ENCODE peak calls at places on chromosomes 7 and 10, in six cellular contexts. M, O, D, N, V and H are unnamed samples.

GRCh38 chr10:6102128-6102527 is 13.3 kb downstream of the RBM17 start:
- DNase-seq in M (no peak), O (no peak), V (no peak), N (no peak), D (no peak), H (no peak)

GRCh38 chr10:101380353-101381017 is 26.5 kb downstream of the BTRC start:
- DNase-seq in V (no peak), N (no peak), D (no peak), O (no peak), M (no peak), H (no peak)

GRCh38 chr10:97765201-97765600 is 6.6 kb downstream of the SFRP5 start:
- DNase-seq in D (no peak), N (no peak), O (no peak), V (no peak), M (no peak), H (no peak)

GRCh38 chr7:26686448-26686981 is 177.9 kb downstream of the SKAP2 start:
- DNase-seq in D (peak), V (peak), N (no peak), O (no peak), M (no peak), H (no peak)

GRCh38 chr10:130750441-130750840 is 561.1 kb downstream of the TCERG1L start:
- DNase-seq in M (no peak), V (no peak), N (no peak), O (no peak), D (no peak), H (peak)

GRCh38 chr10:110822065-110822707 is 49.5 kb upstream of the PDCD4 start:
- DNase-seq in O (no peak), V (no peak), M (no peak), D (no peak), N (no peak), H (no peak)

GRCh38 chr7:24601600-24601999 is 28.3 kb downstream of the PALS2 start:
- DNase-seq in M (no peak), N (no peak), V (no peak), O (no peak), D (no peak), H (no peak)

GRCh38 chr10:45420453-45421192 is 46.6 kb downstream of the ALOX5 start:
- DNase-seq in M (peak), O (peak), D (peak), V (peak), N (peak), H (peak)

GRCh38 chr10:3468919-3469638 is 296.5 kb upstream of the PITRM1 start:
- DNase-seq in N (no peak), D (no peak), O (no peak), M (peak), V (peak), H (peak)

GRCh38 chr10:129605266-129605985 is 138.4 kb downstream of the MGMT start:
- DNase-seq in V (peak), N (no peak), O (no peak), M (no peak), D (no peak), H (no peak)

GRCh38 chr7:137142376-137142775 is 201.2 kb downstream of the PTN start:
- DNase-seq in D (no peak), O (no peak), N (no peak), V (peak), M (no peak), H (no peak)

GRCh38 chr7:135670179-135670578 is 7.9 kb downstream of the STMP1 start:
- DNase-seq in M (no peak), V (peak), N (no peak), D (no peak), O (no peak), H (no peak)

GRCh38 chr10:97762056-97762455 is 9.7 kb downstream of the SFRP5 start:
- DNase-seq in D (no peak), O (no peak), V (no peak), N (no peak), M (no peak), H (no peak)

GRCh38 chr10:69801434-69802315 is at the start of gene COL13A1:
- DNase-seq in M (peak), D (peak), O (no peak), N (no peak), V (peak), H (peak)

GRCh38 chr7:91883676-91884362 is 3.3 kb upstream of the MTERF1 start:
- DNase-seq in O (no peak), V (no peak), N (no peak), M (no peak), D (no peak), H (no peak)

GRCh38 chr10:132076578-132077081 is 10.9 kb downstream of the JAKMIP3 start:
- DNase-seq in N (no peak), V (no peak), O (no peak), D (no peak), M (no peak), H (peak)

GRCh38 chr7:137754076-137754851 is 92.5 kb downstream of the DGKI start:
- DNase-seq in V (peak), D (no peak), M (no peak), N (no peak), O (no peak), H (no peak)

GRCh38 chr7:151435103-151435916 is 4.6 kb downstream of the CRYGN start:
- DNase-seq in V (no peak), O (no peak), M (no peak), N (no peak), D (no peak), H (no peak)

GRCh38 chr10:6347391-6347951 is 144.7 kb downstream of the PFKFB3 start:
- DNase-seq in D (no peak), O (no peak), N (no peak), M (no peak), V (peak), H (no peak)

GRCh38 chr10:97479939-97480338 is 18.3 kb downstream of the MMS19 start:
- DNase-seq in V (no peak), M (no peak), N (no peak), O (no peak), D (no peak), H (no peak)

GRCh38 chr7:2637505-2638223 is 5.9 kb downstream of the TTYH3 start:
- DNase-seq in V (no peak), D (no peak), O (peak), M (peak), N (no peak), H (peak)

GRCh38 chr7:27159278-27160146 is 3.0 kb upstream of the HOXA7 start:
- DNase-seq in O (peak), V (no peak), N (no peak), D (no peak), M (no peak), H (peak)

GRCh38 chr10:4894335-4894734 is 68.3 kb downstream of the AKR1E2 start:
- DNase-seq in M (no peak), D (no peak), N (no peak), V (no peak), O (no peak), H (no peak)

GRCh38 chr10:42942279-42942932 is 134.5 kb upstream of the RET start:
- DNase-seq in V (no peak), D (no peak), O (no peak), M (no peak), N (peak), H (no peak)

GRCh38 chr7:17524746-17525145 is 226.3 kb downstream of the AHR start:
- DNase-seq in M (no peak), D (no peak), V (peak), O (no peak), N (no peak), H (no peak)

GRCh38 chr10:48759113-48759901 is 74.6 kb downstream of the WDFY4 start:
- DNase-seq in M (no peak), N (no peak), O (no peak), D (no peak), V (no peak), H (no peak)

GRCh38 chr7:24319209-24319608 is 35.2 kb downstream of the NPY start:
- DNase-seq in D (no peak), M (no peak), V (no peak), N (no peak), O (no peak), H (no peak)

GRCh38 chr7:101733713-101734475 is 83.5 kb upstream of the CUX1 start:
- DNase-seq in N (peak), O (no peak), D (peak), V (peak), M (peak), H (no peak)

GRCh38 chr10:5588603-5589002 is 63.8 kb downstream of the CALML3 start:
- DNase-seq in V (no peak), N (no peak), M (no peak), O (no peak), D (no peak), H (no peak)

GRCh38 chr7:4683884-4684565 is 1.9 kb downstream of the FOXK1 start:
- DNase-seq in M (peak), D (peak), O (no peak), V (peak), N (peak), H (peak)
- H3K4me3 ChIP-seq in M (peak), D (peak), O (peak), V (peak), N (peak), H (peak)

DNA sequence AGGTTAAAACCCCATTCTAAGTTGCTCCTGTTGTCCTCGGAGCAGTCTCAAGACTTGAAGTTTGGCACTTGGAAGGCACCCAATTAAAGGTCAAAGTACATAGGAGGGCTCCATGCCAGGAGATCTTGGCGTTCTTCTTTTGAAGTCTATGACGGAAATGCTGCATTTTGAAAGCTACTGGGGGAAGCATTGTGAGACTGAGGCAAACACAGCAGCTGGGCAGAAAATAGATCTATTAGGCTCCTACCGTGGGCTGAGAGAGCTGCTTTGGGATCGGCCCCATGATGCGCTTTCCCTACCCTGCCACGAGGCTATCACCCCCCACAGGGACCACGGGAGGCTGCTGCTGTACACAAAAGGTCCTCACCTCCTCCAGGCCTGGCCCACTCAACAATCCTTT is 20.0 kb downstream of the KIAA1549 start:
- DNase-seq in V (no peak), D (no peak), M (no peak), N (peak), O (no peak), H (no peak)
- TF ChIP-seq POLR2A in V (no peak), D (no peak), M (no peak), N (no peak), O (no peak), H (no peak)

GRCh38 chr10:17290226-17290625 is 62.2 kb downstream of the VIM start:
- DNase-seq in O (no peak), N (no peak), V (peak), D (peak), M (no peak), H (no peak)
- TF ChIP-seq CTCF in O (no peak), N (no peak), V (peak), D (peak), M (no peak), H (no peak)

DNA sequence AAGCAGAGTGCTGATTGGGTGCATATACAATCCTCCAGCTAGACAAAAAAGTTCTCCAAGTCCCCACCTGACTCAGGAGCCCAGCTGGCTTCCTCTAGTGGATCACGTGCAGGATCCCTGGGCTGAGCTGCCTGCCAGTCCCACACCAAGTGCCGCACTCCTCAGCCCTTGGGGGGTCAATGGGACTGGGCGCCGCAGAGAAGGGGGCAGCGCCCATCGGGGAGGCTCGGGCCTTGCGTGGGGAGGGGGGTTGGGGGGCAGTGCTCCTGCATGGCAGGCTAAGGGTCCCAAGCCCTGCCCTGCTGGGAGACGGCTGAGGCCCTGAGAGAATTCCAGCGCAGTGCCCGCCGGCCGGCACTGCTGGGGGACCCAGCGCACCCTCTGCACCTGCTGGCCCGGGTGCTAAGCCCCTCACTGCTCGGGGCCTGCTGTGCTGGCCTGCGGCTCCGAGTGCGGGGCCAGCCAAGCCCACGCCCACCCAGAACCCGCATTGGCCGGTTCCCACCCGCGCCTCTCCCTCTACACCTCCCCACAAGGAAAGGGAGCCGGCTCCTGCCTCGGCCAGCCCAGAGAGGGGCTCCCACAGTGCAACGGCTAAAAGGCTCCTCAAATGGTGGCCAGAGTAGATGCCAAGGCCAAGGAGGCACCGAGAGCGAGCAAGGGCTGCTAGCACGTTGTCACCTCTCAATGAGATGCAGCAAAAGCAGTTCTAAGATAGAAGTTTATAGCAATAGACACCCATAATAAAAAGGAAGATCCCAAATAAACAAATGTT is 274.3 kb upstream of the LRRTM3 start:
- DNase-seq in M (no peak), V (no peak), O (no peak), D (no peak), N (no peak), H (no peak)
- H3K4me3 ChIP-seq in M (no peak), V (no peak), O (no peak), D (no peak), N (no peak), H (no peak)

DNA sequence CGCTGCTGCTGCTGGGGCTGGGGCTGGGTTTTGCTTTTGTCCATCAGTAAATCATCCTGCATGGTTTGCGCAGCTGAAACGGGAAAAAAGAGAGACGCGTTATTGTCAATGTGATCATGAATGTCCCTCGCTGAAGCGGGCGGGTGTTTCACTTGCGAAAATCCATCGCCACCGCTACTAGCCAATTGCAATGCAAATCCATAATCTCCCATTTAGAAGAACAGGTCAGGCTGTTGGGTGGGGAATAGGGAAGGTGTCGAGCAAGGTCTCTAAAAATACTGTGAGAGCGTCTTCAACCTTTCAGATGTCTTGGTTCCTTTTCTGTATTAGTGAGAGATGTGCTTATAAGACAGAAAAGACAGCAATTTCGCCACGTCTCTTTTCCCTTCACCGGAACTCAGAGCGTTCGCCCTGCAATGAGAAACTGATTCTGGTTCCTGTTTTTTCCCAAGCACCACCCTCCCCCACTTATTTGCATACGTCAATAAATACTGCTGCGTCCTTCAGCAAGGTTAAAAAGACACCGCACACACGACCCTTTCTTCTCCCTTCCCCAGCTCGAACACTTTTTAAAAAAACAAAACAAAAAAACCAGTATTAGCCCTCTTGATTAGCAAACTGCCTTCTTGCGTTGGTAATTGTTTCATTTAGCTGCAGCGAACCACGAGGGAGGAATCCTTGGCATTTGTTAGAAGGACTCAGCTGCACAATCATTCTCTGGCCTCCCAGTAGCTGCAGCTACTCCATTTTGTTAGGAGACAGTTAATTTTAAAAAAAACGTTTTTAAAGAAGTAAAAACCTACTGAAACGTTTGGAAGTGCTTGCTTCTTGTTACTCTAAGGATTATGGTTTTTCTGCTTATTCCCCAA is 50.4 kb downstream of the CPEB3 start:
- DNase-seq in O (peak), D (peak), N (peak), V (peak), M (peak), H (peak)
- TF ChIP-seq POLR2A in O (peak), D (no peak), N (no peak), V (no peak), M (no peak), H (no peak)

GRCh38 chr10:73646598-73647041 is 5.3 kb upstream of the MYOZ1 start:
- DNase-seq in N (no peak), O (no peak), M (no peak), D (no peak), V (no peak), H (no peak)

GRCh38 chr10:73648252-73648651 is 7.0 kb upstream of the MYOZ1 start:
- DNase-seq in N (no peak), V (no peak), O (no peak), D (no peak), M (peak), H (no peak)

GRCh38 chr10:73647875-73648228 is 6.6 kb upstream of the MYOZ1 start:
- DNase-seq in V (no peak), M (no peak), D (no peak), N (no peak), O (no peak), H (no peak)

GRCh38 chr10:73648975-73649829 is 6.6 kb downstream of the SYNPO2L start:
- DNase-seq in O (no peak), V (peak), N (no peak), D (peak), M (no peak), H (no peak)

DNA sequence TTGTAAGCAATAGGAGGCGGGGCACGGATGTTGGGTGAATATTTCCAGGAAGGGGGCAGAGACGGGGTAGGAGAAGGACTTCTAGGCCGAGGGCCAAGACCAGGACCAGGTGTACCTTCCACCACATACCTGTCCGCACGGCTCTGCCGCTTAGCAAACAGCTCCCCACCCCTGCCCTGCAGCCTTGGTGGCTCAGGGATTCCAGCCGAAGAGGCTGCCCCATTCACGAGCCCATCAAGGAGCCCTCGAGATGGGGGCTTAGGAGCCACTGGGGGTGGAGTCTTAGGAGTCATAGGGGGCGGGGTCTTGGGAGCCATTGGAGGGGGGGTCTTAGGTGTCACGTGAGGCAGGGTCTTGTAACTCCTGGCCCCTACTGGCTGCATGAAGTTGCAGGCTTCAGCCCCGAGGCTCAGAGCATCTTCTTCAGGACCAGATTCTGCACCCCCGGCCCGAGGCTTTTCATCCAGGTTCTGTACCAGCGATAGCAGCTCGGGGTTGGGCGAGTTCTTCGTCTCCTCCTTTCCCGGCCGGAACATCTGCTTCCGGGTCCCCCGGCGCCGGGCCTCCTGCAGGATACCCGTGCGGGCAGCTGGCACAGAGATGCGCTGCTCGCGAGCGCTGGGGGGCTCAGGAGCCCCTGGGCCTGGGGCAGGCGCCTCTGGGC is 6.1 kb upstream of the MYOZ1 start:
- DNase-seq in D (no peak), N (peak), O (peak), M (peak), V (no peak), H (peak)
- TF ChIP-seq CTCF in D (no peak), N (no peak), O (no peak), M (no peak), V (no peak), H (no peak)

GRCh38 chr10:123222832-123223231 is 68.6 kb downstream of the BUB3 start:
- DNase-seq in V (no peak), O (no peak), D (no peak), M (no peak), N (no peak), H (no peak)
- H3K4me3 ChIP-seq in V (no peak), O (no peak), D (no peak), M (no peak), N (no peak), H (no peak)

GRCh38 chr10:121928528-121928884 is 675 bp upstream of the ATE1 start:
- DNase-seq in V (peak), N (peak), O (no peak), M (no peak), D (no peak), H (no peak)

GRCh38 chr10:121926157-121926556 is 1.7 kb downstream of the ATE1 start:
- DNase-seq in O (no peak), D (no peak), N (no peak), M (no peak), V (no peak), H (no peak)

GRCh38 chr10:121927361-121927840 is 430 bp downstream of the ATE1 start:
- DNase-seq in D (peak), O (no peak), M (peak), N (peak), V (peak), H (peak)

GRCh38 chr10:121926669-121927360 is 1.0 kb downstream of the ATE1 start:
- DNase-seq in M (no peak), D (no peak), O (no peak), N (no peak), V (no peak), H (no peak)

GRCh38 chr10:121927841-121928527 is at the start of gene ATE1:
- DNase-seq in V (peak), M (peak), N (peak), O (peak), D (peak), H (peak)
- TF ChIP-seq POLR2A in V (peak), M (no peak), N (no peak), O (no peak), D (peak), H (no peak)

DNA sequence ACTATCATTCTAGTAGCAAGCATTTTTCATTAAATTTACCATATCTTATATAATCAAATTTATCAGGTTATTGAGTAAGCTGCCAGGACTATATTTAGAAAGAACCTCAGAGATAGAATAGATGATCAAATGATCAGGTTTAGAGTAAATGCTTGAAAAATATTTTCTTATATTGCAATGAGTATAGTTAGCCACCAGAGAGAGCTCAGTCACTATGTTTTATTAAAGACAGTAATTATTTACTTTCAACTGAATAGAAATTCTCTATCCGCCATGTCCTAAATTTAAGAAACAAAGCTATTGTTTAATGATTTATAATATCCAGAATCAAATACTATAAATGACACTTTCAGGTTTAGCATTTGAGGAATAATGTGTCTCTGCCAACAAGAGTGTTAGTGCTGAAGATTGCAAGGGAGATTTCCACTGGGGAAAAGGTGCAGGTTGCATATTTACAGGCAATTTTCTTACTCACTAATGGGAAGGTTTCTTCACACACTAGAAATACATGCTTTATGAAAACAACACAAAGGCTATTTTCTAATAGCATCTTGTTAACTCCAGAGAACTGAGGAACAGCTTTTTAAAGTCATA is 184.7 kb downstream of the DGKB start:
- DNase-seq in D (no peak), O (no peak), M (no peak), V (peak), N (no peak), H (no peak)
- TF ChIP-seq CTCF in D (no peak), O (peak), M (peak), V (peak), N (no peak), H (no peak)

GRCh38 chr10:114228156-114228555 is 10.9 kb upstream of the VWA2 start:
- DNase-seq in D (no peak), V (no peak), N (no peak), O (no peak), M (no peak), H (no peak)
- H3K4me3 ChIP-seq in D (no peak), V (no peak), N (no peak), O (no peak), M (no peak), H (no peak)